ENCODE peak calls at places on chromosomes 12 and 14, in nine cellular contexts. D, M, C, K, N, X, E, O and W are unnamed samples.
A peak's percentile ranks its signal among the peaks of the same experiment; 100 is the strongest.

GRCh38 chr14:88856786-88857366 is 32.4 kb downstream of the TTC8 start:
- DNase-seq in M (no peak), N (no peak), E (no peak), O (no peak), X (no peak), C (no peak), K (no peak), D (no peak), W (peak; percentile 75)

GRCh38 chr14:101008196-101008595 is 104.7 kb upstream of the RTL1 start:
- DNase-seq in O (no peak), X (no peak), E (no peak), C (no peak), M (no peak), D (no peak), N (no peak), K (peak; percentile 69), W (no peak)

GRCh38 chr14:104385189-104386135 is 194.1 kb upstream of the C14orf180 start:
- DNase-seq in O (no peak), K (peak; percentile 59), D (no peak), M (peak; percentile 12), E (no peak), C (no peak), N (no peak), X (no peak), W (no peak)

GRCh38 chr14:26478967-26479366 is 118.9 kb downstream of the NOVA1 start:
- DNase-seq in C (no peak), D (no peak), K (no peak), X (no peak), M (no peak), O (no peak), N (no peak), E (no peak), W (no peak)

GRCh38 chr14:56805201-56805991 is 4.9 kb downstream of the OTX2 start:
- DNase-seq in K (no peak), X (no peak), O (no peak), D (no peak), C (no peak), N (no peak), M (no peak), E (no peak), W (no peak)

GRCh38 chr14:22845821-22846625 is 9.6 kb downstream of the MMP14 start:
- DNase-seq in D (no peak), E (no peak), N (no peak), X (no peak), K (no peak), O (no peak), M (no peak), C (no peak), W (no peak)

GRCh38 chr12:4499186-4499585 is 39.5 kb upstream of the RAD51AP1 start:
- DNase-seq in E (no peak), X (no peak), C (no peak), D (no peak), N (no peak), M (no peak), O (no peak), K (no peak), W (no peak)

GRCh38 chr14:102883028-102883953 is 39.2 kb upstream of the AMN start:
- DNase-seq in M (no peak), D (no peak), C (no peak), K (no peak), E (no peak), O (no peak), N (no peak), X (no peak), W (no peak)

GRCh38 chr14:73634333-73634833 is 10.4 kb upstream of the DNAL1 start:
- DNase-seq in X (peak; percentile 18), E (peak; percentile 59), D (no peak), O (peak; percentile 12), M (no peak), K (no peak), C (no peak), N (no peak), W (no peak)

GRCh38 chr12:94603434-94604068 is 46.8 kb downstream of the TMCC3 start:
- DNase-seq in E (peak; percentile 17), C (no peak), N (no peak), K (no peak), M (no peak), D (peak; percentile 28), O (peak; percentile 22), X (peak; percentile 11), W (no peak)

GRCh38 chr14:61567838-61568571 is 127.3 kb upstream of the HIF1A start:
- DNase-seq in E (no peak), D (peak; percentile 76), N (no peak), K (no peak), C (no peak), O (peak; percentile 67), M (no peak), X (no peak), W (no peak)

GRCh38 chr14:102295301-102295700 is 9.7 kb downstream of the MOK start:
- DNase-seq in D (no peak), M (no peak), C (no peak), E (peak; percentile 24), O (peak; percentile 59), N (no peak), K (no peak), X (peak; percentile 50), W (peak; percentile 35)

GRCh38 chr14:61296707-61297502 is 15.8 kb upstream of the TMEM30B start:
- DNase-seq in K (no peak), C (no peak), N (no peak), O (peak; percentile 79), M (no peak), E (peak; percentile 55), D (no peak), X (peak; percentile 78), W (peak; percentile 41)

GRCh38 chr12:124490584-124491305 is 76.7 kb downstream of the NCOR2 start:
- DNase-seq in X (no peak), C (no peak), D (no peak), K (no peak), E (no peak), N (no peak), M (peak; percentile 74), O (no peak), W (no peak)

GRCh38 chr14:56036353-56036752 is 81.9 kb upstream of the PELI2 start:
- DNase-seq in N (peak; percentile 1), X (no peak), O (no peak), C (no peak), M (no peak), K (no peak), D (no peak), E (no peak), W (no peak)

DNA sequence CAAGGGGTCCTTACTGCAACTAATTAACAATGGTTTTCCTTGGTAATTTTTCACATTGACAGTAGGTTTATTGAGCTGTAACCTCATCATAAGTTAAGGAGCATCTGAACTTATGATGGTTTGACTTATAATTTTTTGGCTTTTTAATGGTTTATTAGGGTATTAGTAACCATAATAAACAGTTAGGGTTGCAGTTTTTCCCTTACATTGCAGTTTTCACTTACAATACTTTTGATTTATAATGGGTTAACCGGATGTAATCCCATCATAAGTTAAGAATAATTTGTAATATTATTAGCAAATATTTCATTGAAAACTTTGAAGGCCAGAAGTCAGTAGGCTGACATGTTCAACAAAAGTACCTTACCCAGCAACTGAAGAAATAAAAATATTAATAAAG is 811.6 kb downstream of the TRHDE start:
- DNase-seq in D (no peak), N (no peak), O (no peak), C (no peak), E (no peak), X (no peak), M (no peak), K (no peak), W (no peak)
- TF ChIP-seq CTCF in D (no peak), N (no peak), O (no peak), C (no peak), E (no peak), X (no peak), M (no peak), K (no peak), W (no peak)

DNA sequence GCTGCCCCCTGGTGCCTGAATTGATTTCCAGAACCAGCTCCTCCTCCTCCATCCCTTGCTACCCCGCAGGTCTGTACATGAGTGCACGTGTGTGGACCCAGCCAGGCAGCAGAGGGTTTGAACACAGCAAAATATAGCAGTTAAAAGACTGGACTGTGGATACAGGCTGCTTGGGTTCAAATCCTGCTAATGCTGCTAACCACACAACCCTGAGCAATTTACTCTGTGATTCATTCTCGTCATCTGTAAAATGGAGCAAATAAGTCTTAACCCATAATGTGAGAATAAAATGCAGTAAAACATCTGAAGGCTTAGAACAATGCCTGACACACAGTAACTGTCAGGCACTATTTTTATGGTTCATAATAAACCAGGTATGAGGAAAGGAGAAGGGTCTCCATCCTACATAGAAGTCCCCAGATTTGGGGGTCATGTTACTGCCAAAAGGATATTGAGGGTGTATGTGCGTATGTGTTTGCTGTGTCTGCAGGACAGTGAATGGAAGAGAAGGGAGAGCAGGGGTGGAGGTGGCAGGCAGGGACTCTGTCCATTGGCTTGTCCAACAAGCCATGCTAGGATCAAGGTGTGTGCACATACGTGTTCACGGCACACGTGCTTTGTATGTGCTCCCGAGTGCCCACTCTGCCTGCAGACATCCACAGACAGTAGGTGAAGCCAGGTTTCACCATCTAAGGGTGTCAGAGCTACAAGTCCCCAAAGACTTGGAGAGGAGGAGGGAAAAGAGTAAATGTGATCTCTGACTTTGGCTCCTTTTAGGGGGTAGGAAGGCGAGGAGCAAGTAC is 1.5 kb upstream of the STAT6 start:
- DNase-seq in O (no peak), D (no peak), K (no peak), N (no peak), M (no peak), X (no peak), E (no peak), C (no peak), W (no peak)
- TF ChIP-seq CTCF in O (no peak), D (peak; percentile 83), K (peak; percentile 0), N (peak; percentile 76), M (no peak), X (peak; percentile 76), E (peak; percentile 93), C (peak; percentile 85), W (peak; percentile 87)

DNA sequence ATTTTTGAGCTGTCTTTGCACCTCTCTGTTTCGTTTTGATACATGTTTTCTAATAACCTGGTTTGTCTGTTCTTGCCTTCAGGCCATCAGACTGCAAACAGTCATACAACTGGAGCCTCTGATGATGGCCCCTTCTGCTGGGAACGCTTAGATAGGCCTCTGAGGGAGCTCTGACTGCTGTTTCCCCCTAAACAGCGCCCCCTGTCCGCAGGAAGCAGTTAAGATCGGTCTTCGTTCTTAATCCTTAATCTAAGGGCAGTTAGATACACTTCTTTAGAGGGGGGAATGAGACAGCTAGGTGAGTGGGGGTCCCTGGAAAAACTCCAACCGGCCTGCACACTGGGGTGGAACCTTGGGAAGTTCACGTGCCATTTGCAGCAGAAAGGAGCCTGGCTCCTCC is 1338.8 kb upstream of the SEL1L start:
- DNase-seq in K (no peak), N (no peak), D (no peak), E (peak; percentile 47), O (no peak), M (no peak), C (no peak), X (no peak), W (no peak)
- TF ChIP-seq CTCF in K (no peak), N (no peak), D (no peak), E (peak; percentile 60), O (no peak), M (no peak), C (no peak), X (no peak), W (no peak)

DNA sequence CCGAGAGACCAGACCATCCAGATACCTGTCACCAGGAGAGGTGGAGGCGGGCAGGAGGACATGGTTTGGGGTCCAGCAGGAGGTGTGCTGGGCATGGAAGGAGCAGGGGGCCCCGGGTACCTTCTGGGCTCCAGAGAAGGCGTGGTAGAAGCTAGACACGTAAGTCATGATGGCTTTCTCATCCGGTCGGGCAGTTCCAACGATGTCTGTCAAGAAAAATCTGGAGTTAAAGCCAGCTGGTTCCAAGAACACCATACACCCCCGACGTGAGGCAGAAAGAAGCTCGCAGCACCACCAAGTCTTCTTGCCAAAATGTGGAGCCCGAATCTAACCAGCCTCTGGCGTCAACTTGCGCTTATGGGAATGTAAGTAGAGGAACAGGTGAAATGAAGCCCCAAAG is 76.7 kb downstream of the ACTN1 start:
- DNase-seq in D (no peak), N (no peak), X (no peak), E (no peak), C (no peak), M (no peak), O (no peak), K (no peak), W (no peak)
- TF ChIP-seq CTCF in D (no peak), N (no peak), X (no peak), E (no peak), C (no peak), M (no peak), O (no peak), K (no peak), W (no peak)